ENCODE peak calls at places on chromosome 1, in ten cellular contexts. One of them, this sample, is unnamed.

GRCh38 chr1:203000217-203000944 is 6.8 kb upstream of the TMEM183A start:
- DNase-seq in foreskin fibroblast: no peak
- DNase-seq in AG04450: no peak
- DNase-seq in prostate gland: no peak
- DNase-seq in fibroblast of the aortic adventitia: no peak
- DNase-seq in Panc1: no peak
- DNase-seq in neural progenitor cell: no peak
- DNase-seq in HL-60: no peak
- DNase-seq in lung: no peak
- DNase-seq in HFF-Myc: no peak
- DNase-seq in this sample: no peak

GRCh38 chr1:205774277-205775014 is 836 bp downstream of the RAB29 start:
- DNase-seq in foreskin fibroblast: no peak
- DNase-seq in AG04450: no peak
- DNase-seq in prostate gland: no peak
- DNase-seq in fibroblast of the aortic adventitia: no peak
- DNase-seq in Panc1: no peak
- DNase-seq in neural progenitor cell: peak; percentile 42
- DNase-seq in HL-60: no peak
- DNase-seq in lung: peak; percentile 32
- DNase-seq in HFF-Myc: no peak
- DNase-seq in this sample: no peak

GRCh38 chr1:1419812-1420653 is 1.0 kb downstream of the ANKRD65 start:
- DNase-seq in foreskin fibroblast: no peak
- DNase-seq in AG04450: no peak
- DNase-seq in prostate gland: no peak
- DNase-seq in fibroblast of the aortic adventitia: no peak
- DNase-seq in Panc1: no peak
- DNase-seq in neural progenitor cell: peak; percentile 55
- DNase-seq in HL-60: no peak
- DNase-seq in lung: no peak
- DNase-seq in HFF-Myc: no peak
- DNase-seq in this sample: no peak

GRCh38 chr1:37930246-37931142 is 16.4 kb downstream of the INPP5B start:
- DNase-seq in foreskin fibroblast: no peak
- DNase-seq in AG04450: no peak
- DNase-seq in prostate gland: peak; percentile 23
- DNase-seq in fibroblast of the aortic adventitia: no peak
- DNase-seq in Panc1: no peak
- DNase-seq in neural progenitor cell: no peak
- DNase-seq in HL-60: peak; percentile 83
- DNase-seq in lung: peak; percentile 83
- DNase-seq in HFF-Myc: no peak
- DNase-seq in this sample: no peak

GRCh38 chr1:27298632-27299384 is 23.2 kb upstream of the TMEM222 start:
- DNase-seq in foreskin fibroblast: no peak
- DNase-seq in AG04450: no peak
- DNase-seq in prostate gland: no peak
- DNase-seq in fibroblast of the aortic adventitia: no peak
- DNase-seq in Panc1: no peak
- DNase-seq in neural progenitor cell: no peak
- DNase-seq in HL-60: no peak
- DNase-seq in lung: no peak
- DNase-seq in HFF-Myc: no peak
- DNase-seq in this sample: no peak

GRCh38 chr1:18668750-18669404 is 38.2 kb downstream of the PAX7 start:
- DNase-seq in foreskin fibroblast: peak; percentile 6
- DNase-seq in AG04450: no peak
- DNase-seq in prostate gland: peak; percentile 89
- DNase-seq in fibroblast of the aortic adventitia: no peak
- DNase-seq in Panc1: peak; percentile 32
- DNase-seq in neural progenitor cell: no peak
- DNase-seq in HL-60: no peak
- DNase-seq in lung: peak; percentile 57
- DNase-seq in HFF-Myc: no peak
- DNase-seq in this sample: peak; percentile 64

GRCh38 chr1:181714428-181714827 is 231.1 kb downstream of the CACNA1E start:
- DNase-seq in foreskin fibroblast: no peak
- DNase-seq in AG04450: no peak
- DNase-seq in prostate gland: no peak
- DNase-seq in fibroblast of the aortic adventitia: no peak
- DNase-seq in Panc1: no peak
- DNase-seq in neural progenitor cell: no peak
- DNase-seq in HL-60: no peak
- DNase-seq in lung: no peak
- DNase-seq in HFF-Myc: no peak
- DNase-seq in this sample: no peak

GRCh38 chr1:240475832-240476231 is 136.1 kb downstream of the GREM2 start:
- DNase-seq in foreskin fibroblast: no peak
- DNase-seq in AG04450: no peak
- DNase-seq in prostate gland: no peak
- DNase-seq in fibroblast of the aortic adventitia: no peak
- DNase-seq in Panc1: no peak
- DNase-seq in neural progenitor cell: no peak
- DNase-seq in HL-60: no peak
- DNase-seq in lung: no peak
- DNase-seq in HFF-Myc: no peak
- DNase-seq in this sample: no peak

GRCh38 chr1:9399510-9400424 is 107.1 kb downstream of the SPSB1 start:
- DNase-seq in foreskin fibroblast: no peak
- DNase-seq in AG04450: no peak
- DNase-seq in prostate gland: no peak
- DNase-seq in fibroblast of the aortic adventitia: no peak
- DNase-seq in Panc1: no peak
- DNase-seq in neural progenitor cell: no peak
- DNase-seq in HL-60: no peak
- DNase-seq in lung: no peak
- DNase-seq in HFF-Myc: no peak
- DNase-seq in this sample: no peak

GRCh38 chr1:9402256-9402616 is 109.5 kb downstream of the SPSB1 start:
- DNase-seq in foreskin fibroblast: no peak
- DNase-seq in AG04450: no peak
- DNase-seq in prostate gland: no peak
- DNase-seq in fibroblast of the aortic adventitia: no peak
- DNase-seq in Panc1: no peak
- DNase-seq in neural progenitor cell: no peak
- DNase-seq in HL-60: no peak
- DNase-seq in lung: no peak
- DNase-seq in HFF-Myc: no peak
- DNase-seq in this sample: no peak

GRCh38 chr1:9400425-9401079 is 107.9 kb downstream of the SPSB1 start:
- DNase-seq in foreskin fibroblast: no peak
- DNase-seq in AG04450: no peak
- DNase-seq in prostate gland: no peak
- DNase-seq in fibroblast of the aortic adventitia: no peak
- DNase-seq in Panc1: no peak
- DNase-seq in neural progenitor cell: no peak
- DNase-seq in HL-60: no peak
- DNase-seq in lung: no peak
- DNase-seq in HFF-Myc: no peak
- DNase-seq in this sample: no peak

GRCh38 chr1:9402717-9403116 is 110.0 kb downstream of the SPSB1 start:
- DNase-seq in foreskin fibroblast: no peak
- DNase-seq in AG04450: no peak
- DNase-seq in prostate gland: no peak
- DNase-seq in fibroblast of the aortic adventitia: no peak
- DNase-seq in Panc1: no peak
- DNase-seq in neural progenitor cell: no peak
- DNase-seq in HL-60: no peak
- DNase-seq in lung: no peak
- DNase-seq in HFF-Myc: no peak
- DNase-seq in this sample: no peak

GRCh38 chr1:9401080-9401453 is 108.4 kb downstream of the SPSB1 start:
- DNase-seq in foreskin fibroblast: no peak
- DNase-seq in AG04450: no peak
- DNase-seq in prostate gland: no peak
- DNase-seq in fibroblast of the aortic adventitia: no peak
- DNase-seq in Panc1: no peak
- DNase-seq in neural progenitor cell: no peak
- DNase-seq in HL-60: no peak
- DNase-seq in lung: no peak
- DNase-seq in HFF-Myc: no peak
- DNase-seq in this sample: no peak
- TF ChIP-seq CTCF in foreskin fibroblast: no peak
- TF ChIP-seq CTCF in AG04450: no peak
- TF ChIP-seq CTCF in prostate gland: no peak
- TF ChIP-seq CTCF in fibroblast of the aortic adventitia: no peak
- TF ChIP-seq CTCF in Panc1: no peak
- TF ChIP-seq CTCF in neural progenitor cell: no peak
- TF ChIP-seq CTCF in HL-60: no peak
- TF ChIP-seq CTCF in lung: no peak
- TF ChIP-seq CTCF in HFF-Myc: no peak
- TF ChIP-seq CTCF in this sample: no peak

GRCh38 chr1:7070389-7071029 is 285.3 kb downstream of the CAMTA1 start:
- DNase-seq in foreskin fibroblast: peak; percentile 53
- DNase-seq in AG04450: peak; percentile 27
- DNase-seq in prostate gland: peak; percentile 58
- DNase-seq in fibroblast of the aortic adventitia: peak; percentile 72
- DNase-seq in Panc1: peak; percentile 54
- DNase-seq in neural progenitor cell: peak; percentile 89
- DNase-seq in HL-60: peak; percentile 4
- DNase-seq in lung: peak; percentile 45
- DNase-seq in HFF-Myc: peak; percentile 29
- DNase-seq in this sample: no peak
- H3K4me3 ChIP-seq in foreskin fibroblast: peak overlapping the region; percentile 51
- H3K4me3 ChIP-seq in AG04450: peak overlapping the region; percentile 48
- H3K4me3 ChIP-seq in prostate gland: peak overlapping the region; percentile 6
- H3K4me3 ChIP-seq in fibroblast of the aortic adventitia: peak overlapping the region; percentile 49
- H3K4me3 ChIP-seq in Panc1: no peak overlapping the region
- H3K4me3 ChIP-seq in neural progenitor cell: peak overlapping the region; percentile 49
- H3K4me3 ChIP-seq in HL-60: no peak overlapping the region
- H3K4me3 ChIP-seq in lung: no peak overlapping the region
- H3K4me3 ChIP-seq in HFF-Myc: peak overlapping the region; percentile 23
- H3K4me3 ChIP-seq in this sample: no peak overlapping the region

DNA sequence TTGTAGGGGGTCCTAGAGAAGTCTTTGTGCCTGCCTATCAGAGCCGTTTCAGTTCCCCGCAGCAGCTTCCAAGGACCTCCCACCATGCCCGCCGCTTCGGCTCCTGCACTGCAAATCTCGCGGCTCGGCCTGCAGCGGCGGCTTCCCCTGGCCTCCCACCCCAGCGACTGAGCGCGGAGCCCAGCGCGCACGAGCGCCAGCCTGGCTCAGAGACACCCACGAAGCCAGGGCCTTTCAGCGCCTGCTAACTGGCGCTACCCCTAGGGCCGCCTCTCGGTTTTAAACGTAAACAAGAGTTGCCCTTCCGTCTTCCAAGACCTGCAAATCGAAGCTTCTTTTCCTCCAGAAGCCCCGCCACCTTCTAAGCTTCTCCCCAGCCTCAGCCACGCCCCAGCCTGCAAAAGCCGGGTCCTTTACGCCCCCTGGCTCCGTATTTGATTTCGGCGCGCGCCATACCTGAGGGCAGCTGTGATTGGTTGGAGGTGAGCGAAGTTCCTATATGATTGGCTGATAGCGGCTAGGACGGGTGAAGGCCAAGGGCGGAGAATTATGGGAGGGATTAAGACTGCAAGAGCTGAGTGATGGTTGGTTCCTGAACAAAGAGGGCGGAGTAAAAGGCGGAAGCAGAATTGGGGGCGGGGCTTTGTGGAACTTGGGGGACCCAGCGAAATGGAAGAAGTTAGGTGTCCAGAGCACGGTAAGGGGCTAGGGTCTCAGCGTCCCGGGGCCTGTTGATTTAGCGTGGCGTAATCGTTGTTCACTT is at the start of gene TTF2:
- DNase-seq in foreskin fibroblast: peak; percentile 94
- DNase-seq in AG04450: peak; percentile 92
- DNase-seq in prostate gland: peak; percentile 96
- DNase-seq in fibroblast of the aortic adventitia: peak; percentile 97
- DNase-seq in Panc1: peak; percentile 89
- DNase-seq in neural progenitor cell: peak; percentile 97
- DNase-seq in HL-60: peak; percentile 99
- DNase-seq in lung: peak; percentile 96
- DNase-seq in HFF-Myc: peak; percentile 98
- DNase-seq in this sample: peak; percentile 99
- TF ChIP-seq CTCF in foreskin fibroblast: no peak
- TF ChIP-seq CTCF in AG04450: peak; percentile 30
- TF ChIP-seq CTCF in prostate gland: peak; percentile 67
- TF ChIP-seq CTCF in fibroblast of the aortic adventitia: peak; percentile 38
- TF ChIP-seq CTCF in Panc1: no peak
- TF ChIP-seq CTCF in neural progenitor cell: peak; percentile 36
- TF ChIP-seq CTCF in HL-60: no peak
- TF ChIP-seq CTCF in lung: no peak
- TF ChIP-seq CTCF in HFF-Myc: peak; percentile 31
- TF ChIP-seq CTCF in this sample: no peak

GRCh38 chr1:207646891-207647290 is 2.0 kb downstream of the CR1L start:
- DNase-seq in foreskin fibroblast: no peak
- DNase-seq in AG04450: no peak
- DNase-seq in prostate gland: no peak
- DNase-seq in fibroblast of the aortic adventitia: no peak
- DNase-seq in Panc1: no peak
- DNase-seq in neural progenitor cell: no peak
- DNase-seq in HL-60: no peak
- DNase-seq in lung: no peak
- DNase-seq in HFF-Myc: no peak
- DNase-seq in this sample: no peak

GRCh38 chr1:207645632-207646081 is 724 bp downstream of the CR1L start:
- DNase-seq in foreskin fibroblast: no peak
- DNase-seq in AG04450: no peak
- DNase-seq in prostate gland: no peak
- DNase-seq in fibroblast of the aortic adventitia: no peak
- DNase-seq in Panc1: no peak
- DNase-seq in neural progenitor cell: no peak
- DNase-seq in HL-60: no peak
- DNase-seq in lung: no peak
- DNase-seq in HFF-Myc: no peak
- DNase-seq in this sample: no peak

GRCh38 chr1:207644852-207645631 is at the start of gene CR1L:
- DNase-seq in foreskin fibroblast: peak; percentile 37
- DNase-seq in AG04450: no peak
- DNase-seq in prostate gland: peak; percentile 65
- DNase-seq in fibroblast of the aortic adventitia: peak; percentile 33
- DNase-seq in Panc1: no peak
- DNase-seq in neural progenitor cell: peak; percentile 53
- DNase-seq in HL-60: peak; percentile 10
- DNase-seq in lung: peak; percentile 77
- DNase-seq in HFF-Myc: no peak
- DNase-seq in this sample: no peak

GRCh38 chr1:207647966-207648906 is 3.3 kb downstream of the CR1L start:
- DNase-seq in foreskin fibroblast: no peak
- DNase-seq in AG04450: no peak
- DNase-seq in prostate gland: no peak
- DNase-seq in fibroblast of the aortic adventitia: no peak
- DNase-seq in Panc1: no peak
- DNase-seq in neural progenitor cell: no peak
- DNase-seq in HL-60: no peak
- DNase-seq in lung: no peak
- DNase-seq in HFF-Myc: no peak
- DNase-seq in this sample: no peak

DNA sequence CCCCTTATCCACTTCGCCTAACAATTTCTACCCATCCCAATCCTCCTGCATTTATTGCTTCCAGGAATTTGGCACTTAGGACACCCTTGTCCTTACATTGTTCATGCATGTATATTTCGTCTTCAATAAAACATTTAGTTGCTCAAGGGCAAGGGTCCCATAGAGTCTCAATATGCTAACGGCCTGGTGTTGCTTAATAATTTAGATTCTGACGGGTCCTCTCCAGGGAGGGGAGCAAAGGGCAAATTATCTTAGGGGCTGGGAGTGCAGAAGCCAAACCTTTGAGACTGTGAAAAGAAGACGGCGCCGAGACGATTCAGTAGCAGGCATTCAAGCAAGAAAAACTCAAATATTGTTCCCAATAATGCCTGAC is 468 bp upstream of the CR1L start:
- DNase-seq in foreskin fibroblast: no peak
- DNase-seq in AG04450: no peak
- DNase-seq in prostate gland: no peak
- DNase-seq in fibroblast of the aortic adventitia: no peak
- DNase-seq in Panc1: no peak
- DNase-seq in neural progenitor cell: no peak
- DNase-seq in HL-60: no peak
- DNase-seq in lung: no peak
- DNase-seq in HFF-Myc: no peak
- DNase-seq in this sample: no peak
- H3K4me3 ChIP-seq in foreskin fibroblast: peak overlapping the region; percentile 72
- H3K4me3 ChIP-seq in AG04450: peak overlapping the region; percentile 65
- H3K4me3 ChIP-seq in prostate gland: peak overlapping the region; percentile 45
- H3K4me3 ChIP-seq in fibroblast of the aortic adventitia: peak overlapping the region; percentile 70
- H3K4me3 ChIP-seq in Panc1: peak overlapping the region; percentile 56
- H3K4me3 ChIP-seq in neural progenitor cell: no peak overlapping the region
- H3K4me3 ChIP-seq in HL-60: peak overlapping the region; percentile 54
- H3K4me3 ChIP-seq in lung: no peak overlapping the region
- H3K4me3 ChIP-seq in HFF-Myc: peak overlapping the region; percentile 58
- H3K4me3 ChIP-seq in this sample: no peak overlapping the region